ENCODE peak calls at places on chromosome 18, in seven cellular contexts. I is colonic mucosa, T is A673, D is neural progenitor cell, P is uterus, Z is psoas muscle, N is hepatocyte. L is an unnamed sample.

GRCh38 chr18:28713026-28713425 is 536.1 kb upstream of the CDH2 start:
- DNase-seq in D (no peak), Z (no peak), I (no peak), P (no peak), N (no peak), T (no peak), L (no peak)

GRCh38 chr18:80006726-80007125 is 18.4 kb upstream of the TXNL4A start:
- DNase-seq in T (peak; percentile 25), D (no peak), I (no peak), N (no peak), P (no peak), Z (no peak), L (no peak)

GRCh38 chr18:23238152-23238531 is 102.9 kb downstream of the CABLES1 start:
- DNase-seq in D (no peak), N (no peak), T (no peak), I (no peak), P (peak; percentile 43), Z (no peak), L (no peak)

GRCh38 chr18:55997156-55997561 is 409.2 kb upstream of the TCF4 start:
- DNase-seq in I (no peak), Z (no peak), D (no peak), N (no peak), T (peak; percentile 11), P (no peak), L (no peak)

GRCh38 chr18:22347624-22348511 is 69.8 kb downstream of the CTAGE1 start:
- DNase-seq in I (peak; percentile 51), Z (no peak), T (no peak), N (peak; percentile 38), P (peak; percentile 44), D (no peak), L (no peak)

GRCh38 chr18:4455113-4455811 is at the start of gene DLGAP1:
- DNase-seq in Z (peak; percentile 45), D (peak; percentile 95), P (no peak), I (peak; percentile 49), N (peak; percentile 84), T (peak; percentile 80), L (no peak)

GRCh38 chr18:24817150-24818068 is 357.0 kb downstream of the HRH4 start:
- DNase-seq in N (no peak), P (no peak), I (no peak), Z (no peak), T (no peak), D (peak; percentile 38), L (no peak)

GRCh38 chr18:44759925-44760342 is 79.2 kb downstream of the SETBP1 start:
- DNase-seq in Z (no peak), T (no peak), I (no peak), N (no peak), P (no peak), D (no peak), L (no peak)

GRCh38 chr18:8744656-8745055 is 39.3 kb downstream of the MTCL1 start:
- DNase-seq in N (no peak), I (no peak), P (no peak), Z (no peak), T (no peak), D (no peak), L (no peak)

GRCh38 chr18:8744038-8744437 is 38.7 kb downstream of the MTCL1 start:
- DNase-seq in N (no peak), I (no peak), D (no peak), Z (peak; percentile 69), T (no peak), P (no peak), L (no peak)

GRCh38 chr18:8742382-8743361 is 37.3 kb downstream of the MTCL1 start:
- DNase-seq in P (no peak), D (no peak), T (no peak), I (no peak), Z (no peak), N (no peak), L (no peak)

GRCh38 chr18:8747440-8747937 is 42.1 kb downstream of the MTCL1 start:
- DNase-seq in I (no peak), T (no peak), D (no peak), Z (no peak), N (no peak), P (no peak), L (no peak)

GRCh38 chr18:8745355-8746014 is 40.1 kb downstream of the MTCL1 start:
- DNase-seq in N (no peak), D (no peak), T (no peak), Z (no peak), I (no peak), P (no peak), L (no peak)
- H3K4me1 ChIP-seq in N (peaks cover 7% of the 10 kb centered on the region), D (peaks cover 13% of the 10 kb centered on the region), T (peaks cover 4% of the 10 kb centered on the region), Z (peaks cover 6% of the 10 kb centered on the region), I (no peaks in the 10 kb centered on the region), P (no peaks in the 10 kb centered on the region), L (no peaks in the 10 kb centered on the region)

GRCh38 chr18:78974115-78974740 is 5.4 kb upstream of the SALL3 start:
- DNase-seq in T (no peak), Z (no peak), P (no peak), N (no peak), I (no peak), D (peak; percentile 62), L (no peak)

GRCh38 chr18:78972385-78972918 is 7.2 kb upstream of the SALL3 start:
- DNase-seq in I (no peak), P (no peak), T (no peak), D (no peak), N (no peak), Z (no peak), L (no peak)

GRCh38 chr18:78975282-78975681 is 4.3 kb upstream of the SALL3 start:
- DNase-seq in Z (no peak), D (peak; percentile 18), I (no peak), T (no peak), N (no peak), P (no peak), L (no peak)

GRCh38 chr18:78972930-78973331 is 6.7 kb upstream of the SALL3 start:
- DNase-seq in P (no peak), D (peak; percentile 29), N (no peak), T (no peak), I (no peak), Z (no peak), L (no peak)

GRCh38 chr18:78973357-78974083 is 6.1 kb upstream of the SALL3 start:
- DNase-seq in N (no peak), I (no peak), Z (no peak), P (no peak), D (peak; percentile 25), T (no peak), L (no peak)
- H3K4me3 ChIP-seq in N (no peak overlapping the region), I (no peak overlapping the region), Z (peak overlapping the region; percentile 45), P (no peak overlapping the region), D (peak overlapping the region; percentile 51), T (no peak overlapping the region), L (no peak overlapping the region)

GRCh38 chr18:45958027-45958426 is 9.1 kb downstream of the EPG5 start:
- DNase-seq in N (no peak), P (no peak), I (no peak), T (no peak), D (no peak), Z (no peak), L (no peak)

GRCh38 chr18:45951021-45951714 is 16.0 kb downstream of the EPG5 start:
- DNase-seq in N (peak; percentile 22), P (no peak), D (no peak), Z (peak; percentile 39), I (no peak), T (peak; percentile 33), L (no peak)

GRCh38 chr18:45958730-45959129 is 8.4 kb downstream of the EPG5 start:
- DNase-seq in Z (no peak), I (no peak), D (no peak), N (no peak), T (no peak), P (no peak), L (no peak)

GRCh38 chr18:45957100-45957499 is 10.0 kb downstream of the EPG5 start:
- DNase-seq in I (no peak), P (no peak), N (no peak), T (no peak), D (no peak), Z (no peak), L (no peak)

GRCh38 chr18:45954070-45954712 is 12.9 kb downstream of the EPG5 start:
- DNase-seq in P (no peak), T (peak; percentile 3), I (no peak), D (no peak), N (peak; percentile 27), Z (no peak), L (no peak)
- H3K4me1 ChIP-seq in P (no peaks in the 10 kb centered on the region), T (no peaks in the 10 kb centered on the region), I (no peaks in the 10 kb centered on the region), D (no peaks in the 10 kb centered on the region), N (no peaks in the 10 kb centered on the region), Z (peaks cover 51% of the 10 kb centered on the region), L (no peaks in the 10 kb centered on the region)

GRCh38 chr18:60003610-60004185 is 103.9 kb downstream of the PMAIP1 start:
- DNase-seq in P (no peak), Z (no peak), T (no peak), N (no peak), D (peak; percentile 4), I (no peak), L (no peak)
- H3K4me3 ChIP-seq in P (no peak overlapping the region), Z (no peak overlapping the region), T (no peak overlapping the region), N (no peak overlapping the region), D (no peak overlapping the region), I (no peak overlapping the region), L (no peak overlapping the region)

GRCh38 chr18:13236411-13236810 is 17.9 kb downstream of the LDLRAD4 start:
- DNase-seq in Z (no peak), N (no peak), D (no peak), I (no peak), P (no peak), T (no peak), L (no peak)

GRCh38 chr18:13237073-13237472 is 18.5 kb downstream of the LDLRAD4 start:
- DNase-seq in P (no peak), Z (no peak), D (no peak), N (no peak), I (no peak), T (no peak), L (no peak)

GRCh38 chr18:13234528-13234795 is 15.9 kb downstream of the LDLRAD4 start:
- DNase-seq in P (no peak), Z (no peak), N (no peak), D (no peak), T (no peak), I (peak; percentile 14), L (no peak)

GRCh38 chr18:13235326-13235937 is 16.9 kb downstream of the LDLRAD4 start:
- DNase-seq in I (no peak), P (no peak), D (no peak), Z (no peak), T (no peak), N (no peak), L (no peak)

GRCh38 chr18:13235981-13236380 is 17.4 kb downstream of the LDLRAD4 start:
- DNase-seq in P (peak; percentile 80), D (no peak), I (no peak), Z (peak; percentile 79), T (no peak), N (peak; percentile 50), L (no peak)
- H3K4me1 ChIP-seq in P (no peaks in the 10 kb centered on the region), D (peaks cover 30% of the 10 kb centered on the region), I (no peaks in the 10 kb centered on the region), Z (peaks cover 13% of the 10 kb centered on the region), T (no peaks in the 10 kb centered on the region), N (peaks cover 4% of the 10 kb centered on the region), L (no peaks in the 10 kb centered on the region)

L was measured in Caco-2.